ENCODE peak calls at places on chromosomes 5 and 9, in four cellular contexts. L is WERI-Rb-1, E is astrocyte of the spinal cord, Y is AG10803. Q is an unnamed sample.

GRCh38 chr5:115816226-115817042 is at the start of gene CDO1:
- DNase-seq in L (peak; percentile 73), E (peak; percentile 77), Y (peak; percentile 35), Q (peak; percentile 46)

GRCh38 chr5:179119415-179120170 is 59.4 kb downstream of the ZNF354C start:
- DNase-seq in L (no peak), E (no peak), Y (no peak), Q (no peak)

GRCh38 chr5:109803854-109804253 is 114.1 kb downstream of the MAN2A1 start:
- DNase-seq in L (no peak), E (no peak), Y (no peak), Q (no peak)

GRCh38 chr5:125137535-125137934 is 391.1 kb upstream of the ZNF608 start:
- DNase-seq in L (no peak), E (peak; percentile 28), Y (no peak), Q (no peak)

GRCh38 chr5:179185256-179186091 is 125.3 kb downstream of the ZNF354C start:
- DNase-seq in L (peak; percentile 22), E (no peak), Y (no peak), Q (no peak)

GRCh38 chr5:167944121-167944858 is 347.2 kb upstream of the WWC1 start:
- DNase-seq in L (no peak), E (no peak), Y (no peak), Q (no peak)

GRCh38 chr9:1443450-1443849 is 393.3 kb downstream of the DMRT2 start:
- DNase-seq in L (no peak), E (no peak), Y (no peak), Q (no peak)

GRCh38 chr5:905139-905642 is 12.5 kb downstream of the TRIP13 start:
- DNase-seq in L (no peak), E (no peak), Y (no peak), Q (no peak)

GRCh38 chr9:105413486-105414068 is 34.3 kb upstream of the FSD1L start:
- DNase-seq in L (peak; percentile 77), E (peak; percentile 44), Y (peak; percentile 54), Q (peak; percentile 45)

GRCh38 chr5:160467555-160468418 is 46.1 kb downstream of the PTTG1 start:
- DNase-seq in L (no peak), E (peak; percentile 85), Y (peak; percentile 70), Q (peak; percentile 57)

GRCh38 chr9:38362912-38363588 is 29.5 kb upstream of the ALDH1B1 start:
- DNase-seq in L (no peak), E (peak; percentile 85), Y (peak; percentile 87), Q (peak; percentile 92)

GRCh38 chr9:115733736-115734135 is 419.9 kb upstream of the PAPPA start:
- DNase-seq in L (no peak), E (no peak), Y (peak; percentile 34), Q (peak; percentile 46)

GRCh38 chr5:102152906-102153787 is 142.9 kb downstream of the SLCO4C1 start:
- DNase-seq in L (peak; percentile 18), E (peak; percentile 34), Y (no peak), Q (peak; percentile 28)
- TF ChIP-seq CTCF in L (peak; percentile 43), E (peak; percentile 29), Y (no peak), Q (peak; percentile 17)

GRCh38 chr5:68242743-68243142 is 27.2 kb downstream of the PIK3R1 start:
- DNase-seq in L (no peak), E (peak; percentile 82), Y (peak; percentile 16), Q (peak; percentile 58)

GRCh38 chr5:68240196-68240595 is 24.6 kb downstream of the PIK3R1 start:
- DNase-seq in L (no peak), E (peak; percentile 42), Y (no peak), Q (no peak)

GRCh38 chr5:68240771-68241170 is 25.2 kb downstream of the PIK3R1 start:
- DNase-seq in L (no peak), E (no peak), Y (no peak), Q (no peak)

GRCh38 chr5:68237715-68238114 is 22.2 kb downstream of the PIK3R1 start:
- DNase-seq in L (no peak), E (no peak), Y (no peak), Q (no peak)

GRCh38 chr5:68239485-68239884 is 23.9 kb downstream of the PIK3R1 start:
- DNase-seq in L (no peak), E (peak; percentile 84), Y (peak; percentile 91), Q (peak; percentile 83)
- H3K4me3 ChIP-seq in L (no peak overlapping the region), E (no peak overlapping the region), Y (no peak overlapping the region), Q (no peak overlapping the region)

GRCh38 chr5:37840036-37840909 is at the start of gene GDNF:
- DNase-seq in L (peak; percentile 59), E (peak; percentile 62), Y (peak; percentile 94), Q (peak; percentile 86)
- TF ChIP-seq CTCF in L (peak; percentile 47), E (peak; percentile 15), Y (peak; percentile 32), Q (no peak)

GRCh38 chr9:128026255-128027165 is 40.6 kb downstream of the NAIF1 start:
- DNase-seq in L (no peak), E (no peak), Y (no peak), Q (no peak)
- H3K4me3 ChIP-seq in L (no peak overlapping the region), E (no peak overlapping the region), Y (no peak overlapping the region), Q (no peak overlapping the region)

GRCh38 chr9:86638109-86638508 is 283.9 kb upstream of the TUT7 start:
- DNase-seq in L (no peak), E (no peak), Y (no peak), Q (no peak)

GRCh38 chr9:86641970-86642369 is 287.8 kb upstream of the TUT7 start:
- DNase-seq in L (no peak), E (no peak), Y (no peak), Q (no peak)

GRCh38 chr9:86637515-86637914 is 283.3 kb upstream of the TUT7 start:
- DNase-seq in L (peak; percentile 27), E (peak; percentile 66), Y (peak; percentile 38), Q (peak; percentile 45)

GRCh38 chr9:86639287-86639686 is 285.1 kb upstream of the TUT7 start:
- DNase-seq in L (no peak), E (no peak), Y (no peak), Q (no peak)

GRCh38 chr9:86639899-86640379 is 285.7 kb upstream of the TUT7 start:
- DNase-seq in L (no peak), E (no peak), Y (no peak), Q (no peak)
- TF ChIP-seq CTCF in L (no peak), E (no peak), Y (no peak), Q (peak; percentile 19)

GRCh38 chr5:96837303-96837702 is 29.6 kb upstream of the ERAP1 start:
- DNase-seq in L (no peak), E (no peak), Y (no peak), Q (no peak)
- H3K4me3 ChIP-seq in L (no peak overlapping the region), E (no peak overlapping the region), Y (no peak overlapping the region), Q (no peak overlapping the region)

DNA sequence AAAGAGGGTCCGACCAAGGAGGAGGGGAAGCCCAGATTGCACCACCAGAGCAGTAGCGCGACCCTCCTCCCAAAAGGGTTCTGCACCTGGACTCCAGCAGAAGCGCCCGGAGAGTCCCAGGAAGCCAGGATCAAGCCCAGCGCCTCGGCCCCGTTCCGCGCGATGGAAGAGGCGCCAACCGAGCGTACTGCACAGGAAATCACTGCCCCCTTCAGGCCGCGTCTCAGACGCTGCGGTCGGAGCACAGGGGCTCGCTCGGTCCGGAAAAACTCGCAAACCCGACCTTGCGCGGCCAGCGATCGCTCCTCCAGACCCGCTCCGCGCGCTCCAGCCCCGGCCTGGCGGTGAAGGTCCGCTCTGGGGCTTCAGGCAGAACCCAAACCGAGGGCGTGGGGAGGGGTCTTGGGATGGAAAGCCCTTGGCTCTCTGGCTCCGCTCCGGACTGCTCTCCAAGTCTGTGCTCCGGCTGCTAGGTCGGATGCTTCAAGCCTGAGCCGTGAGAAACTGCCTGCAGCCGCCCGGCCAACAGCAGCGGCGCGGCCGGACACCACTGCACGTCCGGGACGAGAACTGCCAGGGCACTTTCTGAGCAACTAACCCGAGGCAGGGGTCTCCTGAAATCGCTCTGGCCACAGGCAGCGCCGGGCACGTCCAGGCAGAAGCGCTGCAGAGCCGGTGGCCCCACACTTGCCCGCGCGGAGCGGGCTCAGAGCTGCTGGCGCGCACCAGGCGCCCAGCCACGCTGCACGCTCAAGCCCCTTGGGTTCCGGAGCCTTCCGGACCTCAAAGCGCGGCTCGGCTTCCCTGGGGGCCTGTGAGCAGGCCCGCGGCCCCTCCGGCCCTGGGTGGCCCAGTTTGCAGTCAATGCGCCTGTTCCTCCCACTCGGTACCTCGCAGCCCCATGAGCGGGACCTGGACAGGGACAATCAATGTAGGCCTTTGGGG is 1.3 kb downstream of the GABBR2 start:
- DNase-seq in L (peak; percentile 93), E (peak; percentile 70), Y (peak; percentile 81), Q (peak; percentile 89)
- TF ChIP-seq CTCF in L (peak; percentile 95), E (peak; percentile 73), Y (peak; percentile 74), Q (peak; percentile 82)